ENCODE peak calls at places on chromosome 5, in eight cellular contexts. Q is activated CD8-positive, alpha-beta T cell treated with anti-CD3 and anti-CD28 coated beads for 36 hours; V is stomach; S is tibial nerve; H is sigmoid colon; G is adrenal gland; Y is neural crest cell; A is choroid plexus epithelial cell. N is an unnamed sample.

GRCh38 chr5:113562828-113563400 is 49.4 kb downstream of the YTHDC2 start:
- DNase-seq in Q (no peak), Y (no peak), V (no peak), G (no peak), H (no peak), S (no peak), A (no peak), N (no peak)

GRCh38 chr5:59095480-59095879 is 512.6 kb downstream of the RAB3C start:
- DNase-seq in V (no peak), H (no peak), Y (no peak), A (peak), G (no peak), S (no peak), Q (no peak), N (no peak)

GRCh38 chr5:106454651-106455415 is 1215.9 kb downstream of the EFNA5 start:
- DNase-seq in Y (peak), A (peak), V (no peak), H (no peak), Q (no peak), S (no peak), G (no peak), N (no peak)

GRCh38 chr5:76807296-76807695 is 11.5 kb upstream of the F2RL1 start:
- DNase-seq in Q (no peak), S (no peak), H (no peak), G (no peak), Y (no peak), A (peak), V (no peak), N (no peak)

GRCh38 chr5:146660381-146660960 is 144.5 kb upstream of the GPR151 start:
- DNase-seq in Y (no peak), S (no peak), H (no peak), A (no peak), G (no peak), Q (no peak), V (no peak), N (no peak)

GRCh38 chr5:151663617-151664322 is 22.9 kb downstream of the SPARC start:
- DNase-seq in Y (no peak), V (no peak), G (peak), S (no peak), A (peak), Q (no peak), H (no peak), N (no peak)

GRCh38 chr5:120155873-120156272 is 308.2 kb upstream of the PRR16 start:
- DNase-seq in S (no peak), Y (no peak), G (no peak), H (no peak), V (no peak), A (peak), Q (no peak), N (no peak)

GRCh38 chr5:167982-168660 is 23.2 kb upstream of the LRRC14B start:
- DNase-seq in S (no peak), G (no peak), A (peak), Q (no peak), V (no peak), Y (no peak), H (peak), N (no peak)

GRCh38 chr5:5598547-5599113 is 176.2 kb downstream of the ICE1 start:
- DNase-seq in Q (peak), Y (no peak), H (no peak), G (no peak), S (no peak), A (no peak), V (no peak), N (no peak)

GRCh38 chr5:176573564-176574296 is 24.6 kb downstream of the CDHR2 start:
- DNase-seq in S (peak), H (peak), Q (peak), V (peak), G (peak), Y (peak), A (peak), N (peak)

GRCh38 chr5:5881294-5881693 is 458.8 kb downstream of the ICE1 start:
- DNase-seq in Q (peak), A (no peak), H (no peak), Y (no peak), G (no peak), V (no peak), S (no peak), N (no peak)

GRCh38 chr5:135559342-135559741 is 19.4 kb downstream of the CXCL14 start:
- DNase-seq in H (peak), Y (no peak), Q (no peak), A (peak), V (no peak), S (no peak), G (no peak), N (no peak)

GRCh38 chr5:90473321-90474234 is 993 bp downstream of the MBLAC2 start:
- DNase-seq in V (no peak), A (peak), G (peak), S (peak), Y (peak), H (no peak), Q (peak), N (no peak)

GRCh38 chr5:138568061-138568824 is 7.0 kb downstream of the HSPA9 start:
- DNase-seq in A (peak), H (no peak), Y (no peak), G (no peak), Q (no peak), V (no peak), S (no peak), N (no peak)

GRCh38 chr5:40442346-40442745 is 237.4 kb upstream of the PTGER4 start:
- DNase-seq in G (no peak), Q (no peak), V (no peak), H (no peak), Y (no peak), A (peak), S (no peak), N (no peak)

GRCh38 chr5:132064140-132064539 is 3.7 kb downstream of the IL3 start:
- DNase-seq in H (peak), G (no peak), S (no peak), A (no peak), V (no peak), Q (no peak), Y (no peak), N (no peak)

GRCh38 chr5:86909461-86909881 is 291.7 kb downstream of the COX7C start:
- DNase-seq in H (no peak), Q (no peak), G (no peak), A (no peak), S (no peak), V (no peak), Y (no peak), N (no peak)

GRCh38 chr5:6745706-6746217 is 32.5 kb downstream of the TENT4A start:
- DNase-seq in Y (no peak), Q (no peak), V (no peak), S (no peak), H (peak), G (no peak), A (peak), N (no peak)

GRCh38 chr5:144201578-144201977 is 30.9 kb downstream of the KCTD16 start:
- DNase-seq in G (no peak), S (no peak), Y (no peak), H (no peak), A (no peak), V (no peak), Q (no peak), N (no peak)

GRCh38 chr5:146051678-146052077 is 53.7 kb downstream of the PLAC8L1 start:
- DNase-seq in Y (no peak), Q (no peak), H (no peak), A (peak), G (no peak), V (no peak), S (no peak), N (no peak)

GRCh38 chr5:138369249-138369648 is 16.8 kb downstream of the KDM3B start:
- DNase-seq in V (no peak), S (no peak), A (no peak), Y (no peak), H (no peak), G (no peak), Q (no peak), N (no peak)

GRCh38 chr5:115624994-115625393 is 842 bp downstream of the TMED7 start:
- DNase-seq in H (no peak), S (no peak), V (no peak), A (no peak), Y (no peak), Q (no peak), G (no peak), N (no peak)

GRCh38 chr5:162217037-162217436 is 149.5 kb downstream of the GABRG2 start:
- DNase-seq in A (no peak), G (no peak), H (no peak), S (no peak), Y (no peak), Q (no peak), V (no peak), N (no peak)

GRCh38 chr5:66742083-66742895 is 146.1 kb downstream of the MAST4 start:
- DNase-seq in Y (no peak), V (peak), G (no peak), S (no peak), Q (peak), A (peak), H (no peak), N (no peak)
- TF ChIP-seq CTCF in Y (peak), V (no peak), G (no peak), S (no peak), Q (no peak), A (peak), H (no peak), N (no peak)

DNA sequence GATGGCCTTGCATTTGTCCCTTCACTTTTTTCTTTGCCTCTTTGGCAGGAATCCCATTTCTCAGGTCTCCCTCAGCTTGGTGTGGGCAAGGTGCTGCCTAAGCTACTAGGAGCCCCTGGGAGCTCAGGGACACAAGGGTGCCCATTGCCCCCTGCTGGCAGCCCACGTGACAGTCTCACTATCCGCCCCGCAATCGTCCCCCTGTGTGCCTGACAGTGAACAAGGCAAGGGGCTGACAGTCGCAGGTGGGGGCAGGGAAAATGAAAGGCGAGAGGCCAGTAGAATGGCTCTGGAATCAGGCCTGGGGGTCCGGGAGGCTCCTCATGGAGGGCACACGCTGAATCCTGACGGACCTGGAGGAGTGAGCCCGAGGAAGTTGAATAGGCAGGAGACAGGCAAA is 2.0 kb upstream of the PCDH12 start:
- DNase-seq in A (no peak), H (no peak), G (no peak), Q (peak), Y (no peak), S (no peak), V (no peak), N (no peak)
- TF ChIP-seq CTCF in A (peak), H (no peak), G (no peak), Q (peak), Y (no peak), S (no peak), V (no peak), N (no peak)

DNA sequence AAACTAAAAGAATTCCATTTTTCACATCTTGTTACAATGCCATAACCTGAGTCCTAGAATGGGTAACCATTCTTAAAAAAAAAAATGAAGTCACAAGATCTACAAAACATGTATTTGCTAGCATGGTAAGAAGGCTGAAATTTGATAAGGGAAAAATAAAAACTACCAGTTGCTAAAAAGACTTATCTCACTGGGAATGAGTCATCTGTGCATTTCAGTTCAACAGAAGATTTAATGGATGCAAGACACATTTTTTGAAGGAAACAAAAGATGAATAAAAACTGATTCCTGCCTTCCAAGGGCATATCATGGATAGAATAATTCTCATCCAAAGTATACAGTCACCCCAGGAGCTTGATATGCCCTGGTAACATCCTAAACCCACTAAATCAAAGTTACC is 47.2 kb downstream of the SGTB start:
- DNase-seq in V (no peak), G (no peak), A (peak), Q (no peak), Y (no peak), H (no peak), S (no peak), N (no peak)
- TF ChIP-seq CTCF in V (no peak), G (no peak), A (no peak), Q (no peak), Y (no peak), H (no peak), S (no peak), N (no peak)

GRCh38 chr5:104800440-104801048 is 1238.0 kb upstream of the NUDT12 start:
- DNase-seq in S (no peak), G (no peak), H (no peak), Q (no peak), V (no peak), A (no peak), Y (no peak), N (no peak)
- TF ChIP-seq CTCF in S (no peak), G (peak), H (no peak), Q (no peak), V (no peak), A (peak), Y (peak), N (no peak)

GRCh38 chr5:167561796-167562195 is 729.6 kb upstream of the WWC1 start:
- DNase-seq in Y (no peak), S (no peak), V (no peak), A (no peak), G (no peak), H (no peak), Q (no peak), N (no peak)

GRCh38 chr5:167570431-167570830 is 721.0 kb upstream of the WWC1 start:
- DNase-seq in A (no peak), Q (no peak), Y (no peak), H (no peak), V (no peak), S (no peak), G (no peak), N (no peak)

DNA sequence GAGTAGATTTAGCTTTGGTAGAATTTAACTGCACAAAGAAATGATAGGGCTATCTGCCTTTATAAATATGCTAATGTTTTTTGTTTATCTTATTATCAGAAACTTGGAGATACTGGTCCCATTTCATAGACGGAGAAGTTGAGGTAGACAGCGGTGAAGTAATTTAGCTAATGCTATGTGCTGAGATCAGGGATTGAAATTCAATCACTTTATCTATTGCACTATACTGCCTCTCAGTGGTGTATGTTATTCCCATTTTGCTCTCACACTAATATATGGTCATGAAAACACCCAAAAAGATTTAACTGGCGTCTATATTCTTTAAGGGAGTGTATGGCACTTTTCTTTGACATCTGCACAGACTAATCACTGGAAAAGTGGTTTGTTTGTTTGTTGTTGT is 725.9 kb upstream of the WWC1 start:
- DNase-seq in V (no peak), Y (no peak), A (peak), Q (no peak), H (no peak), G (no peak), S (no peak), N (no peak)
- TF ChIP-seq CTCF in V (no peak), Y (peak), A (peak), Q (no peak), H (no peak), G (peak), S (no peak), N (no peak)

GRCh38 chr5:172453206-172453985 is 929 bp downstream of the SH3PXD2B start:
- DNase-seq in A (peak), Q (no peak), G (peak), H (peak), V (peak), Y (peak), S (no peak), N (no peak)
- TF ChIP-seq CTCF in A (peak), Q (no peak), G (peak), H (peak), V (peak), Y (peak), S (peak), N (peak)